ENCODE peak calls at places on chromosomes 11 and 22, in four cellular contexts. H is MCF 10A; P is lung; J is CD8-positive, alpha-beta T cell. B is an unnamed sample.

GRCh38 chr11:17528181-17528691 is 16.0 kb downstream of the USH1C start:
- DNase-seq in J (peak; percentile 15), H (peak; percentile 54), P (peak; percentile 35), B (peak; percentile 85)

GRCh38 chr11:79007811-79008294 is 433.0 kb downstream of the TENM4 start:
- DNase-seq in J (no peak), P (no peak), H (no peak), B (no peak)

GRCh38 chr11:124622531-124623451 is at the start of gene TBRG1:
- DNase-seq in H (peak; percentile 87), J (peak; percentile 73), P (peak; percentile 90), B (peak; percentile 92)

GRCh38 chr11:89608234-89608966 is 101.7 kb upstream of the TRIM77 start:
- DNase-seq in H (no peak), P (no peak), J (no peak), B (no peak)

GRCh38 chr11:12518606-12519385 is 141.4 kb downstream of the PARVA start:
- DNase-seq in P (no peak), H (no peak), J (no peak), B (no peak)

GRCh38 chr11:70524096-70524922 is 126.0 kb downstream of the CTTN start:
- DNase-seq in H (no peak), J (no peak), P (no peak), B (no peak)

GRCh38 chr22:47374273-47374771 is 611.9 kb downstream of the TBC1D22A start:
- DNase-seq in P (no peak), J (no peak), H (no peak), B (no peak)

GRCh38 chr11:61728066-61728939 is 24.1 kb upstream of the MYRF start:
- DNase-seq in J (no peak), H (no peak), P (no peak), B (peak; percentile 72)

GRCh38 chr11:117851091-117851490 is 25.4 kb downstream of the FXYD6 start:
- DNase-seq in J (no peak), P (no peak), H (no peak), B (no peak)

GRCh38 chr11:70049045-70049444 is 29.1 kb upstream of the ANO1 start:
- DNase-seq in P (no peak), J (no peak), H (no peak), B (no peak)

GRCh38 chr11:15038963-15039362 is 34.4 kb upstream of the CALCB start:
- DNase-seq in J (no peak), H (peak; percentile 67), P (no peak), B (no peak)

GRCh38 chr22:21020802-21021429 is 6.0 kb downstream of the P2RX6 start:
- DNase-seq in J (no peak), P (no peak), H (peak; percentile 33), B (peak; percentile 75)

GRCh38 chr22:39135092-39135896 is 17.2 kb downstream of the CBX7 start:
- DNase-seq in H (peak; percentile 69), P (no peak), J (peak; percentile 19), B (peak; percentile 70)

GRCh38 chr22:39932918-39933649 is 27.1 kb upstream of the TMA7B start:
- DNase-seq in P (no peak), J (no peak), H (peak; percentile 66), B (peak; percentile 49)

GRCh38 chr11:76380161-76380976 is 563 bp downstream of the THAP12 start:
- DNase-seq in P (no peak), J (peak; percentile 39), H (peak; percentile 21), B (peak; percentile 58)

GRCh38 chr11:88338223-88338661 is 706 bp upstream of the CTSC start:
- DNase-seq in J (peak; percentile 26), P (peak; percentile 71), H (peak; percentile 94), B (peak; percentile 41)

GRCh38 chr11:126105748-126106080 is 43.0 kb upstream of the CDON start:
- DNase-seq in P (no peak), J (no peak), H (no peak), B (no peak)

GRCh38 chr11:17734418-17734911 is at the start of gene KCNC1:
- DNase-seq in J (no peak), H (no peak), P (no peak), B (no peak)

GRCh38 chr11:1335264-1335810 is 25.9 kb upstream of the TOLLIP start:
- DNase-seq in H (no peak), P (no peak), J (no peak), B (no peak)

GRCh38 chr22:31160328-31160978 is 471 bp downstream of the RNF185 start:
- DNase-seq in P (no peak), H (no peak), J (no peak), B (no peak)

GRCh38 chr22:32587449-32587848 is 112.8 kb downstream of the FBXO7 start:
- DNase-seq in H (no peak), J (no peak), P (no peak), B (no peak)

GRCh38 chr11:126485021-126485781 is 129.7 kb downstream of the ST3GAL4 start:
- DNase-seq in H (no peak), P (no peak), J (no peak), B (no peak)

GRCh38 chr11:18617688-18618340 is 16.3 kb downstream of the SPTY2D1 start:
- DNase-seq in H (no peak), J (peak; percentile 24), P (no peak), B (no peak)

GRCh38 chr22:31295413-31295812 is 3.1 kb upstream of the PIK3IP1 start:
- DNase-seq in J (no peak), H (no peak), P (no peak), B (no peak)

GRCh38 chr11:84588131-84588829 is 1038.9 kb downstream of the DLG2 start:
- DNase-seq in H (no peak), J (no peak), P (no peak), B (no peak)

GRCh38 chr11:108985611-108986279 is 320.9 kb downstream of the DDX10 start:
- DNase-seq in H (peak; percentile 18), J (no peak), P (no peak), B (no peak)

GRCh38 chr11:126716456-126717083 is 284.0 kb downstream of the KIRREL3 start:
- DNase-seq in H (peak; percentile 54), J (no peak), P (peak; percentile 41), B (peak; percentile 68)

GRCh38 chr11:70383664-70384395 is 14.5 kb upstream of the CTTN start:
- DNase-seq in H (no peak), J (no peak), P (no peak), B (no peak)

GRCh38 chr22:48577014-48577690 is 1250.5 kb downstream of the BRD1 start:
- DNase-seq in H (no peak), P (no peak), J (no peak), B (no peak)

GRCh38 chr11:8263109-8263768 is 439 bp downstream of the LMO1 start:
- DNase-seq in P (no peak), J (no peak), H (no peak), B (no peak)

GRCh38 chr11:78187366-78188011 is 937 bp downstream of the KCTD21 start:
- DNase-seq in H (no peak), J (no peak), P (no peak), B (peak; percentile 83)

GRCh38 chr11:107928767-107929507 is 689 bp downstream of the RAB39A start:
- DNase-seq in P (no peak), H (no peak), J (no peak), B (peak; percentile 41)

GRCh38 chr11:47007579-47007978 is 71.0 kb downstream of the CSTPP1 start:
- DNase-seq in H (no peak), J (no peak), P (no peak), B (no peak)

GRCh38 chr11:130122141-130122575 is 37.4 kb upstream of the ST14 start:
- DNase-seq in J (no peak), H (no peak), P (no peak), B (no peak)

GRCh38 chr11:68774188-68774585 is 22.9 kb upstream of the TESMIN start:
- DNase-seq in H (no peak), J (no peak), P (no peak), B (no peak)

GRCh38 chr11:78555592-78555991 is 19.1 kb downstream of the NARS2 start:
- DNase-seq in H (no peak), P (no peak), J (no peak), B (no peak)

GRCh38 chr11:86938900-86939880 is 16.0 kb downstream of the FZD4 start:
- DNase-seq in J (no peak), H (peak; percentile 60), P (no peak), B (peak; percentile 44)
- TF ChIP-seq CTCF in J (peak; percentile 72), H (peak; percentile 54), P (peak; percentile 57), B (peak; percentile 65)

DNA sequence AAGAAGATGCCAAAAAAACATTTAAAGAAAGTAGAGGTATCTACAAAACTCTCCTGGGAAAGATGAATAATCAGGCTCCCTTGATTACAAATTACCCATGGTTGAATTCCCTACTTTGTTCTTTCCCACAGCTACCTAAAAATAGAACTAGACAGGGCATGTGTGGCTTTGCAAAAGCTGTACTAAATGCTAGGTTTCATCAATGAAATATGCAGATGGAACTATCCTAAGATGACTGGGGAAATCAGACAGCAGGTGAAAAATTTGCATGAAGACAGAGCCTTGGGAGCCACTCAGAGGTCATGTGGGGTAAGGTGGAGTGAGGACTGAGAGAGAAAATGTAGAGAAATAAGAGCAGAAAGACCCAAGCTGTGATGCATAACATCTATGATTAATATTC is 14.7 kb downstream of the LAYN start:
- DNase-seq in P (no peak), H (no peak), J (no peak), B (no peak)
- TF ChIP-seq CTCF in P (no peak), H (no peak), J (no peak), B (no peak)

GRCh38 chr22:36423461-36424404 is 36.0 kb upstream of the MYH9 start:
- DNase-seq in P (no peak), J (no peak), H (no peak), B (no peak)
- TF ChIP-seq CTCF in P (no peak), J (no peak), H (no peak), B (no peak)

GRCh38 chr11:33864479-33864878 is 27.4 kb downstream of the LMO2 start:
- DNase-seq in P (no peak), J (no peak), H (no peak), B (no peak)

GRCh38 chr11:33861366-33861765 is 30.5 kb downstream of the LMO2 start:
- DNase-seq in H (no peak), J (no peak), P (no peak), B (no peak)

GRCh38 chr11:33861911-33862310 is 30.0 kb downstream of the LMO2 start:
- DNase-seq in J (no peak), P (no peak), H (no peak), B (no peak)

GRCh38 chr11:33860926-33861325 is 30.9 kb downstream of the LMO2 start:
- DNase-seq in P (no peak), H (no peak), J (no peak), B (no peak)

GRCh38 chr11:33863418-33864172 is 28.3 kb downstream of the LMO2 start:
- DNase-seq in P (no peak), J (no peak), H (no peak), B (no peak)
- TF ChIP-seq CTCF in P (no peak), J (no peak), H (no peak), B (no peak)

GRCh38 chr11:20160425-20161229 is at the start of gene DBX1:
- DNase-seq in H (no peak), J (no peak), P (no peak), B (peak; percentile 16)
- TF ChIP-seq CTCF in H (no peak), J (no peak), P (no peak), B (no peak)

B was measured in GM13976.